ENCODE peak calls at places on chromosomes 6 and 20, in four cellular contexts. D is NCI-H1436, C is Kasumi-1, Q is NCI-H345. Y is an unnamed sample.

GRCh38 chr20:35901678-35902544 is 52.4 kb downstream of the SCAND1 start:
- DNase-seq in D (no peak), C (no peak), Q (no peak), Y (no peak)

GRCh38 chr6:9116026-9116425 is 680.7 kb upstream of the SLC35B3 start:
- DNase-seq in Q (no peak), C (peak), D (no peak), Y (no peak)

GRCh38 chr6:138403324-138403800 is 661 bp upstream of the HEBP2 start:
- DNase-seq in D (peak), C (peak), Q (peak), Y (no peak)

GRCh38 chr6:146598785-146599405 is at the start of gene ADGB:
- DNase-seq in Q (peak), C (peak), D (no peak), Y (no peak)

GRCh38 chr6:41967312-41968287 is 26.0 kb upstream of the CCND3 start:
- DNase-seq in Q (no peak), C (no peak), D (no peak), Y (no peak)

GRCh38 chr6:32329141-32329540 is 42.6 kb downstream of the TSBP1 start:
- DNase-seq in C (no peak), Q (no peak), D (no peak), Y (no peak)

GRCh38 chr20:584375-585301 is 25.5 kb downstream of the TCF15 start:
- DNase-seq in C (no peak), D (no peak), Q (no peak), Y (no peak)

GRCh38 chr20:14672066-14672465 is 334.7 kb upstream of the FLRT3 start:
- DNase-seq in C (no peak), D (no peak), Q (no peak), Y (no peak)

GRCh38 chr6:25788305-25788922 is 33.9 kb downstream of the SLC17A4 start:
- DNase-seq in D (peak), Q (no peak), C (peak), Y (peak)

GRCh38 chr6:121639041-121639440 is 203.6 kb downstream of the GJA1 start:
- DNase-seq in Q (no peak), D (no peak), C (no peak), Y (no peak)

GRCh38 chr6:91487729-91488392 is 901.0 kb upstream of the MAP3K7 start:
- DNase-seq in D (no peak), Q (no peak), C (peak), Y (no peak)

GRCh38 chr6:153117986-153118886 is 12.8 kb downstream of the RGS17 start:
- DNase-seq in C (no peak), D (no peak), Q (no peak), Y (no peak)